ENCODE peak calls at places on chromosome 9, in eight cellular contexts. M is IMR-90, Y is heart left ventricle, K is uterus, C is brain microvascular endothelial cell, O is endodermal cell, G is kidney epithelial cell, T is AG04450. Q is an unnamed sample.

GRCh38 chr9:137742698-137743097 is 123.9 kb downstream of the EHMT1 start:
- DNase-seq in M (peak; percentile 16), Y (no peak), K (no peak), C (peak; percentile 16), O (peak; percentile 41), G (no peak), T (no peak), Q (no peak)

GRCh38 chr9:19161257-19162025 is 34.1 kb upstream of the PLIN2 start:
- DNase-seq in M (peak; percentile 99), Y (no peak), K (peak; percentile 60), C (peak; percentile 91), O (no peak), G (peak; percentile 100), T (peak; percentile 81), Q (no peak)

GRCh38 chr9:99030610-99031009 is 74.3 kb upstream of the TGFBR1 start:
- DNase-seq in M (no peak), Y (no peak), K (no peak), C (no peak), O (no peak), G (no peak), T (no peak), Q (no peak)

GRCh38 chr9:80691229-80691628 is 998.1 kb downstream of the TLE1 start:
- DNase-seq in M (no peak), Y (no peak), K (no peak), C (no peak), O (no peak), G (no peak), T (no peak), Q (no peak)

GRCh38 chr9:26973989-26974388 is 17.8 kb downstream of the IFT74 start:
- DNase-seq in M (no peak), Y (no peak), K (no peak), C (no peak), O (no peak), G (no peak), T (no peak), Q (no peak)

GRCh38 chr9:130104413-130105193 is 50.9 kb downstream of the GPR107 start:
- DNase-seq in M (no peak), Y (no peak), K (no peak), C (no peak), O (no peak), G (no peak), T (no peak), Q (no peak)

GRCh38 chr9:88920645-88921044 is 70.6 kb upstream of the S1PR3 start:
- DNase-seq in M (no peak), Y (no peak), K (no peak), C (no peak), O (peak; percentile 62), G (no peak), T (no peak), Q (no peak)

GRCh38 chr9:21428235-21428634 is 12.0 kb upstream of the IFNA1 start:
- DNase-seq in M (no peak), Y (no peak), K (no peak), C (no peak), O (no peak), G (no peak), T (no peak), Q (no peak)

GRCh38 chr9:1032181-1032580 is 18.0 kb upstream of the DMRT2 start:
- DNase-seq in M (no peak), Y (no peak), K (no peak), C (no peak), O (no peak), G (no peak), T (no peak), Q (no peak)

GRCh38 chr9:126612813-126613641 is 701 bp upstream of the LMX1B start:
- DNase-seq in M (no peak), Y (no peak), K (no peak), C (no peak), O (peak; percentile 78), G (no peak), T (no peak), Q (no peak)
- H3K4me3 ChIP-seq in M (no peak overlapping the region), Y (peak overlapping the region; percentile 45), K (no peak overlapping the region), C (no peak overlapping the region), O (peak overlapping the region; percentile 89), G (no peak overlapping the region), T (no peak overlapping the region), Q (no peak overlapping the region)

GRCh38 chr9:136197372-136197875 is 7.5 kb downstream of the LHX3 start:
- DNase-seq in M (no peak), Y (no peak), K (no peak), C (no peak), O (no peak), G (no peak), T (no peak), Q (no peak)

GRCh38 chr9:136194540-136194939 is 10.4 kb downstream of the LHX3 start:
- DNase-seq in M (no peak), Y (no peak), K (no peak), C (no peak), O (no peak), G (no peak), T (no peak), Q (no peak)

GRCh38 chr9:136198605-136199083 is 6.3 kb downstream of the LHX3 start:
- DNase-seq in M (no peak), Y (no peak), K (no peak), C (no peak), O (peak; percentile 82), G (no peak), T (no peak), Q (no peak)

GRCh38 chr9:136197930-136198604 is 6.9 kb downstream of the LHX3 start:
- DNase-seq in M (no peak), Y (no peak), K (no peak), C (no peak), O (no peak), G (no peak), T (no peak), Q (no peak)

GRCh38 chr9:136196465-136197371 is 8.2 kb downstream of the LHX3 start:
- DNase-seq in M (no peak), Y (no peak), K (no peak), C (no peak), O (peak; percentile 64), G (no peak), T (no peak), Q (no peak)
- H3K27me3 ChIP-seq in M (peaks cover 88% of the 10 kb centered on the region), Y (peaks cover 99% of the 10 kb centered on the region), K (no peaks in the 10 kb centered on the region), C (peaks cover 91% of the 10 kb centered on the region), O (peaks cover 100% of the 10 kb centered on the region), G (peaks cover 93% of the 10 kb centered on the region), T (peaks cover 86% of the 10 kb centered on the region), Q (peaks cover 14% of the 10 kb centered on the region)

DNA sequence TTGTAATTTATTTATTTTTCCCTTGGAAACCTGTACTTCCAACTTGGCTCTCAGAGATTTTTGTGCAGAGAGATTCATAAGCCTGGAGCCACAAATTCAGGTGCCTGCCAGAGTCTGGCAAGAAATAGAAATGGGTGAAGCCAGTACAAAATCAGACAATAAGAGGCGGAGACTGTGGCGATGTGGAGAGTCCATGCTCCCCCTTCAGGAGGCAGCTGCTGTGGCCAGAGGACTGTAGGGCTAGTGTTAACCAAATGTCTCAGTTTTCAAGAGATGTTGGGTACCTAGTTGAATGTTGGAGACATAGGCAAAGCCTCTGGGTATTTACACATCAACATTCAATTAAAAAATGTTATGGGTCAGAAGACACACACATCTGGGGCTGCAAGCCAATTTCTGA is 208.6 kb downstream of the PSAT1 start:
- DNase-seq in M (no peak), Y (no peak), K (no peak), C (no peak), O (no peak), G (no peak), T (no peak), Q (no peak)
- TF ChIP-seq CTCF in M (no peak), Y (no peak), K (no peak), C (no peak), O (no peak), G (no peak), T (no peak), Q (no peak)

DNA sequence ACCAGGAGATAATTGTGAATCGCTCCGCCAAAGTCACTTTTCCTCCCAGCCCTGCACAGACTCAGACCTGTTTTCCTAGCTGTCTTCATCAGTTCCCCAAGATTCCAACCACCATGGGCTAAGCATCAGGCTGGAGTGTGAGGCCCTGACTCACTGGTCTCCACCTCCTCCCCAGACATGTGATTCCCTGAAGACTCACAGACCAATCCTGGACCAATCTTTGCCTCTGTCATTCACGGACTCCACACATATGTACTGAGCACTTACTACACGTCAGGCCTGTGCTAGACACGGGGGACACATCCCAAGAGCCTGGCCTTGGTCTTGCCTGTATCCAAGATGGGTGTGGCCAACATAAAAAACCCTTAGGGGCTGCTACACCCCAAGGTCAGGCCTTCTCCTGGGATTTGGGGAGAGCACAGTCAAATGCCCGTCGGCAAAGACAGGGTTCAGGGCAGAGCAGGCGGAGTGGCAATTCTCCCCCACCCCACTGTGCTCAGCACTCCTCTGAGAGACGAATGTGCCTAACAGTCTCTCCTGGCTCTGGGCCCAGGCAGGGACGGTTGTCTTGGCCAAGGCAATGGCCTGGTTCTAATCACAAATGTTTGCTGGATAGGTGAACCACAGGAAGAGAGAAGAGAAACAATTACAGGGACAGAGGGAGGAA is 11.9 kb downstream of the EEIG1 start:
- DNase-seq in M (peak; percentile 94), Y (peak; percentile 82), K (peak; percentile 71), C (peak; percentile 76), O (no peak), G (peak; percentile 29), T (peak; percentile 61), Q (no peak)
- H3K4me3 ChIP-seq in M (no peak overlapping the region), Y (no peak overlapping the region), K (no peak overlapping the region), C (no peak overlapping the region), O (no peak overlapping the region), G (no peak overlapping the region), T (no peak overlapping the region), Q (peak overlapping the region; percentile 95)

GRCh38 chr9:84384617-84385016 is 44.1 kb upstream of the SLC28A3 start:
- DNase-seq in M (no peak), Y (no peak), K (no peak), C (no peak), O (no peak), G (no peak), T (no peak), Q (no peak)

GRCh38 chr9:84383178-84383577 is 42.6 kb upstream of the SLC28A3 start:
- DNase-seq in M (no peak), Y (no peak), K (no peak), C (no peak), O (no peak), G (no peak), T (no peak), Q (no peak)

GRCh38 chr9:84379740-84380139 is 39.2 kb upstream of the SLC28A3 start:
- DNase-seq in M (no peak), Y (no peak), K (no peak), C (no peak), O (no peak), G (no peak), T (no peak), Q (no peak)

GRCh38 chr9:84382728-84383127 is 42.2 kb upstream of the SLC28A3 start:
- DNase-seq in M (no peak), Y (no peak), K (no peak), C (no peak), O (no peak), G (no peak), T (no peak), Q (no peak)

DNA sequence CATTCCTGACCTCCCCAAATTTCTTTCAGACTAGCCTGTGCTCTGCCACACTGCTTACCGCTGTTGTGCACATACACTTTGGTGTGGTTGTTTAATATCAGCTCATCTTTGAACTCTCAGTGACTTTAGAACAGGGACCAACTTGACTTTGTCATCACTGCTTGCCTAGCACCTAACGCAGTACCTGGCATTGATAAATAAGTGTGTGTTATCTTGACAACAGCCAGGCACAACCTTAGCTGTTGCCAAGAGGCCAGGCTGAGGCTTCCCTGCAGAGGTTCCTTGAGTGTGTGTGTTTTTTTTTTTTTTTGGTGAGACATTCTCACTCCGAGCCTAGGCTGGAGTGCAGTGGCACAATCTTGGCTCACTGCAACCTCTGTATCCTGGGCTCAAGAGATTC is 41.0 kb upstream of the SLC28A3 start:
- DNase-seq in M (no peak), Y (no peak), K (no peak), C (no peak), O (no peak), G (no peak), T (no peak), Q (no peak)
- H3K27me3 ChIP-seq in M (no peaks in the 10 kb centered on the region), Y (no peaks in the 10 kb centered on the region), K (no peaks in the 10 kb centered on the region), C (no peaks in the 10 kb centered on the region), O (no peaks in the 10 kb centered on the region), G (no peaks in the 10 kb centered on the region), T (no peaks in the 10 kb centered on the region), Q (no peaks in the 10 kb centered on the region)

Q was measured in dorsolateral prefrontal cortex.